ENCODE peak calls at places on chromosomes 1 and 21, in four cellular contexts. H, J, Z and G are unnamed samples.

GRCh38 chr1:178121883-178122282 is 28.0 kb downstream of the RASAL2 start:
- DNase-seq in H (no peak), J (no peak), Z (no peak), G (no peak)

GRCh38 chr1:35580949-35581388 is 7.9 kb downstream of the TFAP2E start:
- DNase-seq in H (no peak), J (no peak), Z (no peak), G (no peak)

GRCh38 chr1:234931404-234931973 is 197.1 kb downstream of the TOMM20 start:
- DNase-seq in H (peak; percentile 31), J (no peak), Z (no peak), G (no peak)

GRCh38 chr1:236603896-236604217 is 459 bp downstream of the HEATR1 start:
- DNase-seq in H (no peak), J (peak; percentile 69), Z (no peak), G (peak; percentile 7)

GRCh38 chr1:33153650-33154049 is 28.2 kb downstream of the TRIM62 start:
- DNase-seq in H (no peak), J (no peak), Z (no peak), G (no peak)

GRCh38 chr1:43358121-43358745 is 548 bp upstream of the CDC20 start:
- DNase-seq in H (no peak), J (peak; percentile 51), Z (peak; percentile 68), G (no peak)

GRCh38 chr1:24910751-24911650 is 19.1 kb downstream of the RUNX3 start:
- DNase-seq in H (no peak), J (peak; percentile 88), Z (no peak), G (no peak)

GRCh38 chr1:30610917-30611316 is 112.5 kb downstream of the MATN1 start:
- DNase-seq in H (peak; percentile 49), J (no peak), Z (no peak), G (peak; percentile 26)

GRCh38 chr1:27360159-27361043 is 6.4 kb downstream of the MAP3K6 start:
- DNase-seq in H (no peak), J (no peak), Z (no peak), G (no peak)

GRCh38 chr1:165630629-165631402 is at the start of gene MGST3:
- DNase-seq in H (peak; percentile 97), J (peak; percentile 97), Z (peak; percentile 99), G (peak; percentile 96)

GRCh38 chr1:154777151-154777550 is 92.9 kb downstream of the KCNN3 start:
- DNase-seq in H (no peak), J (no peak), Z (no peak), G (no peak)

GRCh38 chr1:30444850-30445249 is 278.5 kb downstream of the MATN1 start:
- DNase-seq in H (peak; percentile 13), J (no peak), Z (no peak), G (no peak)

GRCh38 chr1:226636847-226637096 is 88.2 kb downstream of the STUM start:
- DNase-seq in H (no peak), J (no peak), Z (no peak), G (no peak)

GRCh38 chr21:33022828-33023573 is 2.7 kb upstream of the OLIG2 start:
- DNase-seq in H (no peak), J (no peak), Z (no peak), G (no peak)

GRCh38 chr1:220917101-220917500 is 37.9 kb downstream of the HLX start:
- DNase-seq in H (no peak), J (no peak), Z (no peak), G (no peak)

GRCh38 chr1:86739901-86740507 is 35.6 kb downstream of the SH3GLB1 start:
- DNase-seq in H (no peak), J (peak; percentile 26), Z (no peak), G (no peak)

GRCh38 chr1:209927466-209927865 is 10.6 kb upstream of the SYT14 start:
- DNase-seq in H (no peak), J (no peak), Z (no peak), G (no peak)

DNA sequence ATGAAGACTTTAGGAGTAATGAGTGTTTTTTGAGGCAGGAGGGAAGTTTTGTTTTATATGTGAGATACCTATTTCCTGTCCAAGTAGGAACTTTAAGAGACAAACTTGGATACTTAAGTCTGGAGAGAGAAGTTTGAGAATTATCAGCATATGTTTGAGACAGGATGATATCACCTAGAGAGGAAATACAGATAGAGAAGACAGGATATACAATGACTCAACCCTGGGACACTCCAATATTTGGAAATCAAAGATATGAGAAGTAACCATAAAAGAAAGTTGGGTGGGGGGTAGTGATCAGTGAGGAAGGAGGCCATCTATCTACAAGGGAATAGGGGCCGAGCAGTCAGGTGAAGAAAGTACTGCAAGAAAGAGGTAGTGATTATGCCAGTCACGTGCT is 6.5 kb downstream of the LCE7A start:
- DNase-seq in H (no peak), J (no peak), Z (no peak), G (no peak)
- H3K9me3 ChIP-seq in H (no peaks in the 10 kb centered on the region), J (no peaks in the 10 kb centered on the region), Z (no peaks in the 10 kb centered on the region), G (no peaks in the 10 kb centered on the region)

DNA sequence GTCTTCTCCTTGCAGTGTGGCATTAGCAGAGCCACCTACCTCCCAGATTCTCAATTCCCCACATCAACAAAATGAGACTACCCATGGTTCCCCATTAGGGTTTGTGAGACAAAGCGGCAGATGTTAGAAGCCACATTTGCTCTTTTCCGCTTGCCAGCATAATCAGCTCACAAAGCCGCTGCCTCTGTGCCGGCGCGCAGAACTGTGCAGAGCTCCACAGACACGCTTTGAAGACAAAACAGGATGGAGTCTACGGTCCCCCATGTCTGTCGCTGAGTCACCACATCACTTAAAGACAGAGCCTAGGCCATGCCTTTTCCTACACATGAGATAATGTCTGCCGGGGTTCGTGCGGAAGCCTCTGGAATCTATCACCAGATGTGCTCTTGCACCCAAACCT is 12.5 kb downstream of the KIF17 start:
- DNase-seq in H (no peak), J (peak; percentile 57), Z (no peak), G (no peak)
- H3K9me3 ChIP-seq in H (no peaks in the 10 kb centered on the region), J (no peaks in the 10 kb centered on the region), Z (no peaks in the 10 kb centered on the region), G (no peaks in the 10 kb centered on the region)

GRCh38 chr21:26591543-26591942 is 18.5 kb upstream of the CYYR1 start:
- DNase-seq in H (no peak), J (no peak), Z (no peak), G (no peak)
- H3K9me3 ChIP-seq in H (no peaks in the 10 kb centered on the region), J (no peaks in the 10 kb centered on the region), Z (no peaks in the 10 kb centered on the region), G (no peaks in the 10 kb centered on the region)

DNA sequence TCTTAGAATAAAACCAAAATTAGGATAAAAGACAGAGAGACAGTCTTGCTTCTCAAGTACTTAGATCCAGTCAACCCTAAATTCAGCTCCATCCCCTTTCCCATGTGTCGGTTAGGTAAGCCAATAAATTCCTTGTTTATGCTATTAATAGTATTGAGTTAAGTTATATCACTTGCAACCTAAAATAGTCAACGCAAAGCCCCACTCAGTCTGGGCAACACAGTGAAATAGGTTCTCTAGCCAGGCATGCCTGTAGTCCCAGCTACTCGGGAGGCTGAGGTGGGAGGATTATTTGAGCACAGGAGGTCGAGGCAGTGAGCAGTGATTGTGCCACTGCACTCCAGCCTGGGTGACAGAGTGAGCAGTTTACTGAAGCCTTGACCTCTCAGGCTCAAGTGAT is 14.6 kb downstream of the TAF13 start:
- DNase-seq in H (no peak), J (no peak), Z (no peak), G (no peak)
- H3K9me3 ChIP-seq in H (no peaks in the 10 kb centered on the region), J (no peaks in the 10 kb centered on the region), Z (no peaks in the 10 kb centered on the region), G (no peaks in the 10 kb centered on the region)

DNA sequence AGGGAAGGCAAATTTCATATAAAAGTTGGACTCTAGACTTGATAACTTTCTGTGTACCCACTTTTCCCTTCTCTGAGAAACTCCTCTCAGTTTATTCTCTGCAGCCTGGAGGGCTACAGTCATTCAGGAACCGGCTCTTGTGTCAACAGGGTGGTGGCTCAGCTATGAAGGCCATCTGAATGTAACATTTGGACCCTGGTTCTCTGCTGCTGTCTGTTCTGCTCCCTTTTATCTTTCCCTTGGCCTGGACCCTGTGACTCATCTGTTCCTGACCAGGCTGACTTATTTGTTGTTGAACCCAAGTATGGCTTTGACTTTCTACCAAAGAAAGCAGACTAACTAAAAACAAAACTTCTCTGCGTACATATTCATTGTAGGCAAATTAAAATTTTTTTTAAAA is 75.4 kb downstream of the CENPF start:
- DNase-seq in H (no peak), J (no peak), Z (no peak), G (peak; percentile 36)
- H3K9me3 ChIP-seq in H (no peaks in the 10 kb centered on the region), J (no peaks in the 10 kb centered on the region), Z (no peaks in the 10 kb centered on the region), G (no peaks in the 10 kb centered on the region)

GRCh38 chr1:49306507-49307070 is 529.9 kb upstream of the BEND5 start:
- DNase-seq in H (no peak), J (no peak), Z (no peak), G (no peak)
- H3K9me3 ChIP-seq in H (peaks cover 5% of the 10 kb centered on the region), J (peaks cover 9% of the 10 kb centered on the region), Z (peaks cover 4% of the 10 kb centered on the region), G (no peaks in the 10 kb centered on the region)

GRCh38 chr1:164369698-164370365 is 189.2 kb upstream of the PBX1 start:
- DNase-seq in H (no peak), J (no peak), Z (no peak), G (no peak)
- H3K9me3 ChIP-seq in H (peaks cover 6% of the 10 kb centered on the region), J (peaks cover 50% of the 10 kb centered on the region), Z (peaks cover 15% of the 10 kb centered on the region), G (peaks cover 4% of the 10 kb centered on the region)

GRCh38 chr1:248756636-248757035 is 1.1 kb upstream of the LYPD8 start:
- DNase-seq in H (no peak), J (no peak), Z (no peak), G (no peak)

GRCh38 chr1:248753715-248754280 is 1.8 kb downstream of the LYPD8 start:
- DNase-seq in H (no peak), J (no peak), Z (no peak), G (no peak)

GRCh38 chr1:248757784-248758195 is 2.2 kb upstream of the LYPD8 start:
- DNase-seq in H (no peak), J (no peak), Z (no peak), G (no peak)

GRCh38 chr1:248756151-248756550 is 592 bp upstream of the LYPD8 start:
- DNase-seq in H (no peak), J (no peak), Z (no peak), G (no peak)

DNA sequence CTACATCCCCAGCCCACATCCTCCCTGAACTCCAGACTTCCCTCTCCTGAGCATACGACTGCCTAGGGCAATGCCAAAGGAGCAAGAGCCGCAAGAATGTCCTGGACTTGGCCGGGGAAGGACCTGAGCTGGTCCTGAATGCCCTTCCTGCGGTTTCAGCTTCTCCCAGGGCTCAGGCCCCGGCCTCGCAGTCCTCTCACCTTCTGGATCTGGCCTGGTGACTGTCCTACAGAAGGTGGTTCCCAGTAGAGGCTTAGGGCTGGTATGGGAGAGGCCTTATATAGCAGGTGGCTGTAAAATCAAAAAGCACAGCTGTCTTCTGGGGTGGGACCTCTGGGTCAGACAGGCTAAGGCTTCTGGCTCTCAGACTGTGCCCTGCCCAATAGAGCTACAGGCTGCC is at the start of gene LYPD8:
- DNase-seq in H (no peak), J (no peak), Z (no peak), G (no peak)
- H3K9me3 ChIP-seq in H (no peaks in the 10 kb centered on the region), J (no peaks in the 10 kb centered on the region), Z (peaks cover 12% of the 10 kb centered on the region), G (no peaks in the 10 kb centered on the region)